ENCODE peak calls at places on chromosomes 13 and 19, in four cellular contexts. O is HS-27A, B is A549, H is iPS-NIHi11. F is an unnamed sample.

GRCh38 chr19:11205939-11206570 is 8.7 kb upstream of the KANK2 start:
- DNase-seq in O (no peak), B (no peak), H (no peak), F (no peak)

GRCh38 chr13:60351326-60351725 is 45.7 kb upstream of the TDRD3 start:
- DNase-seq in O (peak), B (no peak), H (peak), F (peak)

GRCh38 chr13:46687810-46688209 is 109.2 kb downstream of the ESD start:
- DNase-seq in O (peak), B (peak), H (peak), F (no peak)

GRCh38 chr19:944171-944567 is 18.3 kb downstream of the ARID3A start:
- DNase-seq in O (no peak), B (no peak), H (no peak), F (no peak)

GRCh38 chr13:37173214-37173613 is 67.8 kb upstream of the CSNK1A1L start:
- DNase-seq in O (no peak), B (no peak), H (no peak), F (no peak)

GRCh38 chr19:40006273-40006691 is 9.4 kb downstream of the ZNF546 start:
- DNase-seq in O (peak), B (peak), H (no peak), F (no peak)

GRCh38 chr13:44312898-44313551 is 60.6 kb upstream of the SERP2 start:
- DNase-seq in O (peak), B (peak), H (no peak), F (no peak)

GRCh38 chr13:20702530-20702929 is 969 bp upstream of the IL17D start:
- DNase-seq in O (no peak), B (no peak), H (no peak), F (no peak)

GRCh38 chr19:8397746-8398721 is 7.9 kb downstream of the RAB11B start:
- DNase-seq in O (no peak), B (no peak), H (no peak), F (no peak)